ENCODE peak calls at places on chromosomes 6 and 20, in five cellular contexts. Z, Q, T, D and R are unnamed samples. For H3K27me3, the result is how much of the 10 kb centered on the place peaks cover.

GRCh38 chr6:34043371-34043770 is 102.5 kb downstream of the GRM4 start:
- DNase-seq in Z (no peak), D (no peak), T (no peak), Q (no peak), R (no peak)

GRCh38 chr6:34178361-34179105 is 32.6 kb upstream of the GRM4 start:
- DNase-seq in Z (no peak), D (no peak), T (no peak), Q (no peak), R (no peak)

GRCh38 chr6:3151705-3152104 is 5.6 kb downstream of the TUBB2A start:
- DNase-seq in Q (no peak), Z (no peak), T (no peak), D (no peak), R (no peak)

GRCh38 chr6:129567374-129567773 is 142.6 kb downstream of the ARHGAP18 start:
- DNase-seq in Q (no peak), D (peak), T (peak), Z (no peak), R (peak)

GRCh38 chr6:11491998-11492397 is 45.6 kb upstream of the TMEM170B start:
- DNase-seq in Q (no peak), Z (no peak), D (no peak), T (no peak), R (no peak)

GRCh38 chr20:58741384-58741783 is 48.8 kb downstream of the NPEPL1 start:
- DNase-seq in Q (no peak), T (no peak), Z (no peak), D (no peak), R (no peak)

GRCh38 chr20:61371501-61372150 is 119.6 kb downstream of the CDH4 start:
- DNase-seq in Z (no peak), Q (no peak), T (no peak), D (no peak), R (no peak)

GRCh38 chr20:61332016-61332975 is 80.2 kb downstream of the CDH4 start:
- DNase-seq in Q (no peak), T (no peak), Z (no peak), D (no peak), R (no peak)

GRCh38 chr6:148414836-148415235 is 72.2 kb downstream of the SASH1 start:
- DNase-seq in D (no peak), Q (no peak), T (no peak), Z (no peak), R (no peak)

GRCh38 chr6:44854712-44855111 is 467.2 kb downstream of the CDC5L start:
- DNase-seq in Q (no peak), D (no peak), T (no peak), Z (no peak), R (no peak)

GRCh38 chr20:62487125-62487524 is 11.3 kb upstream of the GATA5 start:
- DNase-seq in D (no peak), Q (no peak), T (peak), Z (no peak), R (no peak)
- H3K27me3 ChIP-seq in D (under half), Q (under half), T (under half), Z (under half), R (under half)

DNA sequence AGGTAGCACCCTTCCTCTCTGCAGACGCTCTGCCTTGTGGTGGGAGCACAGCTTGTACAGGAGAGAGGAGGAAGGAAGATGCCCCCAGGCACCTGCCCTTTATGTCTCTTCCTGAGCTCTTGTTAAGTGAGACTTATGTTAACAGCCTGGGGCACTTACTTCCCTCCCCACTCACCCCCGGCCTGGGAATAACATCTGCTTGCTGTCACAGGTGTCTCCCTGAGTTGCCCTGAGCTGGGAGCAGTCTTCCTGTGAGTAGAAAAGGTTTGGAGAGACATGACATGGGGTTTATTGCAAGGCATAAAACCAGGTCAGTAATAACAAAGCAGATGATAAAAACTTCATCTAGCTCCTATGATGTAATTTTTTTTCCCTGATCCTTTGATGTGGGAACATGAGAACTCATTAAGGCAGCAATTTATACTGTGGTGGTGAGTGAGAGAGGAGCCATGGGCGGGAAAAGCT is 1.9 kb downstream of the SSTR4 start:
- DNase-seq in Q (no peak), Z (no peak), T (no peak), D (no peak), R (no peak)
- H3K27me3 ChIP-seq in Q (under half), Z (under half), T (under half), D (half or more), R (under half)

GRCh38 chr20:57468523-57469417 is 56.2 kb downstream of the CTCFL start:
- DNase-seq in T (no peak), Z (no peak), D (no peak), Q (no peak), R (no peak)

GRCh38 chr20:57467742-57468141 is 57.2 kb downstream of the CTCFL start:
- DNase-seq in T (peak), Q (no peak), Z (no peak), D (no peak), R (no peak)

GRCh38 chr20:57464642-57465211 is 60.2 kb downstream of the CTCFL start:
- DNase-seq in Q (no peak), T (peak), Z (no peak), D (no peak), R (no peak)

GRCh38 chr20:57465486-57465885 is 59.5 kb downstream of the CTCFL start:
- DNase-seq in T (no peak), Z (no peak), D (no peak), Q (no peak), R (no peak)

GRCh38 chr20:57465943-57466342 is 59.0 kb downstream of the CTCFL start:
- DNase-seq in T (no peak), D (no peak), Z (no peak), Q (no peak), R (no peak)
- H3K27me3 ChIP-seq in T (under half), D (under half), Z (under half), Q (under half), R (under half)

GRCh38 chr6:28729501-28730402 is 194.0 kb downstream of the TRIM27 start:
- DNase-seq in T (no peak), Q (no peak), Z (no peak), D (no peak), R (no peak)
- H3K27me3 ChIP-seq in T (under half), Q (under half), Z (under half), D (under half), R (under half)

GRCh38 chr20:54476336-54476928 is 1.0 kb downstream of the DOK5 start:
- DNase-seq in Z (no peak), Q (no peak), T (peak), D (no peak), R (no peak)
- H3K27me3 ChIP-seq in Z (under half), Q (under half), T (under half), D (under half), R (under half)

GRCh38 chr20:63321148-63321831 is 28.3 kb downstream of the COL20A1 start:
- DNase-seq in T (peak), D (no peak), Q (no peak), Z (no peak), R (no peak)

GRCh38 chr20:63319164-63320040 is 26.4 kb downstream of the COL20A1 start:
- DNase-seq in Z (no peak), T (peak), D (no peak), Q (no peak), R (no peak)

GRCh38 chr20:63320616-63321147 is 27.7 kb downstream of the COL20A1 start:
- DNase-seq in D (no peak), Q (no peak), T (peak), Z (peak), R (no peak)

GRCh38 chr20:63318391-63319163 is 25.6 kb downstream of the COL20A1 start:
- DNase-seq in D (no peak), Q (no peak), T (peak), Z (no peak), R (no peak)

GRCh38 chr20:63320041-63320511 is 27.1 kb downstream of the COL20A1 start:
- DNase-seq in Z (no peak), T (peak), Q (no peak), D (no peak), R (no peak)
- H3K27me3 ChIP-seq in Z (under half), T (under half), Q (under half), D (under half), R (under half)

DNA sequence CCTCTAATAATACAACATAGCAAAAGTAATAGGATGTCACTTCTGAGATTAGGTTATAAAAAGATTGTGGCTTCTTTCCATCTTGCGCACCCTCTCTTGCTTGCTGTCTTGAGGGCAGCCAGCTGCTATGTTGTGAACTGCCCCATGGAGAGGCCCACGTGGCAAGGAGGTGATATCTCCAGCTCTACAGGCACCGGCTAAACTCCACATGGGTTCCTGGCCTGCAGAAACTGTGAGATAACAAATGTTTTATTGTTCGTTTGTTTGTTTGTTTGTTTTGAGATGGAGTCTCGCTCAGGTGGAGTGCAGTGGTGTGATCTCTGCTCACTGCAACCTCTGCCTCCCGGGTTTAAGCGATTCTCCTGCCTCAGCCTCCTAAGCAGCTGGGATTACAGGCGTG is 38.0 kb downstream of the CD40 start:
- DNase-seq in Q (no peak), D (no peak), Z (no peak), T (no peak), R (no peak)
- H3K27me3 ChIP-seq in Q (under half), D (under half), Z (under half), T (under half), R (under half)

DNA sequence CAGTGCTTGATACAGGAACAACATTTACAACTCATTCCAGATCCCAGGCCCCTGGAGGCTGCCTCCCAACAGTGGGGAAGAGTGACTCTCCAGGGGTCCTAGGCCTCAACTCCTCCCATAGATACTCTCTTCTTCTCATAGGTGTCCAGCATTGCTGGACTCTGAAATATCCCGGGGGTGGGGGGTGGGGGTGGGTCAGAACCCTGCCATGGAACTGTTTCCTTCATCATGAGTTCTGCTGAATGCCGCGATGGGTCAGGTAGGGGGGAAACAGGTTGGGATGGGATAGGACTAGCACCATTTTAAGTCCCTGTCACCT is 4.2 kb downstream of the PIM1 start:
- DNase-seq in D (no peak), T (no peak), Q (no peak), Z (no peak), R (no peak)
- H3K27me3 ChIP-seq in D (under half), T (under half), Q (under half), Z (under half), R (under half)